ENCODE peak calls at places on chromosome 5, in six cellular contexts. F is right atrium auricular region; M is naive thymus-derived CD4-positive, alpha-beta T cell; C is fibroblast of lung; O is ovary; B is SJSA1. Q is an unnamed sample.

GRCh38 chr5:176891331-176891958 is 7.7 kb downstream of the HK3 start:
- DNase-seq in C (no peak), B (peak; percentile 38), M (no peak), F (no peak), O (no peak), Q (no peak)

GRCh38 chr5:41510176-41510831 is at the start of gene PLCXD3:
- DNase-seq in B (no peak), M (no peak), F (peak; percentile 64), O (peak; percentile 54), C (peak; percentile 8), Q (no peak)

GRCh38 chr5:172172912-172173591 is 15.0 kb downstream of the STK10 start:
- DNase-seq in O (no peak), F (no peak), M (no peak), B (no peak), C (no peak), Q (no peak)

GRCh38 chr5:86909461-86909881 is 291.7 kb downstream of the COX7C start:
- DNase-seq in F (no peak), B (no peak), O (no peak), M (no peak), C (peak; percentile 70), Q (no peak)

GRCh38 chr5:128629162-128629561 is 91.1 kb upstream of the FBN2 start:
- DNase-seq in M (no peak), O (no peak), B (no peak), C (peak; percentile 29), F (no peak), Q (no peak)

GRCh38 chr5:122311888-122312669 is at the start of gene SNCAIP:
- DNase-seq in O (peak; percentile 63), M (no peak), B (peak; percentile 59), C (peak; percentile 63), F (no peak), Q (no peak)

GRCh38 chr5:23588841-23589240 is 81.4 kb downstream of the PRDM9 start:
- DNase-seq in B (no peak), O (no peak), F (no peak), M (no peak), C (no peak), Q (no peak)

GRCh38 chr5:86875539-86875938 is 257.8 kb downstream of the COX7C start:
- DNase-seq in O (no peak), F (no peak), B (no peak), C (no peak), M (no peak), Q (no peak)

GRCh38 chr5:92838253-92838652 is 742.8 kb downstream of the NR2F1-AS1 start:
- DNase-seq in B (no peak), F (no peak), M (no peak), C (no peak), O (no peak), Q (no peak)

GRCh38 chr5:59346514-59346913 is 547.0 kb downstream of the PDE4D start:
- DNase-seq in F (no peak), O (no peak), B (no peak), M (no peak), C (no peak), Q (no peak)

GRCh38 chr5:79845448-79846197 is 145.4 kb downstream of the MTX3 start:
- DNase-seq in O (no peak), M (no peak), B (peak; percentile 48), F (peak; percentile 57), C (peak; percentile 96), Q (peak; percentile 88)

GRCh38 chr5:108715408-108715807 is 32.3 kb upstream of the FER start:
- DNase-seq in B (no peak), F (no peak), C (no peak), O (no peak), M (no peak), Q (no peak)

GRCh38 chr5:123089572-123089970 is 530 bp downstream of the PRDM6 start:
- DNase-seq in B (no peak), F (no peak), C (peak; percentile 34), M (no peak), O (peak; percentile 48), Q (no peak)

GRCh38 chr5:50576686-50577256 is 89.7 kb upstream of the PARP8 start:
- DNase-seq in B (no peak), C (no peak), O (no peak), M (no peak), F (no peak), Q (no peak)

GRCh38 chr5:108266235-108266634 is 115.7 kb downstream of the FBXL17 start:
- DNase-seq in C (peak; percentile 30), B (no peak), O (no peak), M (no peak), F (no peak), Q (no peak)

GRCh38 chr5:72854419-72854818 is 38.0 kb downstream of the TNPO1 start:
- DNase-seq in M (no peak), O (no peak), B (no peak), C (no peak), F (no peak), Q (no peak)

GRCh38 chr5:141100243-141100805 is at the start of gene PCDHB3:
- DNase-seq in M (no peak), B (no peak), O (peak; percentile 46), F (no peak), C (peak; percentile 6), Q (no peak)

GRCh38 chr5:12703254-12703653 is 799.0 kb upstream of the CTNND2 start:
- DNase-seq in M (no peak), B (no peak), F (no peak), C (no peak), O (no peak), Q (no peak)

GRCh38 chr5:143739741-143740140 is 72.2 kb upstream of the HMHB1 start:
- DNase-seq in C (peak; percentile 26), B (no peak), O (no peak), F (no peak), M (no peak), Q (no peak)

GRCh38 chr5:69364414-69364813 is 4.9 kb downstream of the AK6 start:
- DNase-seq in B (no peak), F (no peak), O (no peak), C (no peak), M (no peak), Q (no peak)

GRCh38 chr5:9344751-9345240 is 201.1 kb downstream of the SEMA5A start:
- DNase-seq in M (no peak), O (no peak), C (no peak), F (no peak), B (no peak), Q (no peak)

GRCh38 chr5:43852276-43852675 is 249.3 kb downstream of the NNT start:
- DNase-seq in B (no peak), F (no peak), M (no peak), O (no peak), C (no peak), Q (no peak)

GRCh38 chr5:164207646-164208045 is 702.2 kb downstream of the MAT2B start:
- DNase-seq in M (no peak), C (no peak), B (no peak), F (no peak), O (no peak), Q (no peak)

GRCh38 chr5:74063821-74064598 is 438.0 kb downstream of the ARHGEF28 start:
- DNase-seq in M (no peak), O (no peak), B (peak; percentile 93), F (no peak), C (peak; percentile 98), Q (no peak)

GRCh38 chr5:124057161-124057814 is 545.3 kb downstream of the CSNK1G3 start:
- DNase-seq in F (no peak), M (no peak), C (no peak), B (no peak), O (no peak), Q (no peak)

GRCh38 chr5:56607551-56607950 is 207.8 kb upstream of the MAP3K1 start:
- DNase-seq in M (no peak), B (no peak), C (peak; percentile 65), O (no peak), F (no peak), Q (no peak)

GRCh38 chr5:10734050-10734709 is 26.9 kb downstream of the DAP start:
- DNase-seq in O (no peak), B (no peak), M (no peak), C (no peak), F (no peak), Q (no peak)

GRCh38 chr5:10729320-10730133 is 31.5 kb downstream of the DAP start:
- DNase-seq in M (no peak), C (no peak), O (no peak), B (peak; percentile 64), F (no peak), Q (no peak)

GRCh38 chr5:10734832-10735231 is 26.2 kb downstream of the DAP start:
- DNase-seq in C (no peak), F (no peak), O (no peak), M (no peak), B (no peak), Q (no peak)

GRCh38 chr5:10733426-10733825 is 27.6 kb downstream of the DAP start:
- DNase-seq in B (no peak), O (no peak), F (no peak), C (no peak), M (no peak), Q (no peak)

DNA sequence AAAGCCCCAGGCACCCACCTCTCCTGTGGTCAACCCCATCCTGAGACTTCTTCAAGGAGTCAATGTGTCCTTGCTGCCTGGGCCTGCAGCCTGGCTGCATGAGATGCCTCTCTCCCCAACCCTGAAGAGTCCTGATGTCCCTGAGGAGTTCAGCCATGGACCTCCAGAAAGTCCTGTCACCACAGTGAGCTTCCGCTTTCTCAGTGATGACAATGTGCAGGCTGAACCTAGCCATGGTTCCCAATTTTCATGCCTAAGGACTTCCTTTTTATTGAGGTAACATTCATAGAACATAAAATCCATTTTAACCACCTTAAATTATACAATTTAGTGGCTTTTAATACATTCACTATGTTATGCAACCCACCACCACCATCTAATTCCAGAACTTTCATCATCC is 29.1 kb downstream of the DAP start:
- DNase-seq in F (no peak), C (no peak), M (no peak), B (no peak), O (no peak), Q (no peak)
- H3K36me3 ChIP-seq in F (no peaks in the 10 kb centered on the region), C (peaks cover 5% of the 10 kb centered on the region), M (no peaks in the 10 kb centered on the region), B (peaks cover 71% of the 10 kb centered on the region), O (no peaks in the 10 kb centered on the region), Q (no peaks in the 10 kb centered on the region)

DNA sequence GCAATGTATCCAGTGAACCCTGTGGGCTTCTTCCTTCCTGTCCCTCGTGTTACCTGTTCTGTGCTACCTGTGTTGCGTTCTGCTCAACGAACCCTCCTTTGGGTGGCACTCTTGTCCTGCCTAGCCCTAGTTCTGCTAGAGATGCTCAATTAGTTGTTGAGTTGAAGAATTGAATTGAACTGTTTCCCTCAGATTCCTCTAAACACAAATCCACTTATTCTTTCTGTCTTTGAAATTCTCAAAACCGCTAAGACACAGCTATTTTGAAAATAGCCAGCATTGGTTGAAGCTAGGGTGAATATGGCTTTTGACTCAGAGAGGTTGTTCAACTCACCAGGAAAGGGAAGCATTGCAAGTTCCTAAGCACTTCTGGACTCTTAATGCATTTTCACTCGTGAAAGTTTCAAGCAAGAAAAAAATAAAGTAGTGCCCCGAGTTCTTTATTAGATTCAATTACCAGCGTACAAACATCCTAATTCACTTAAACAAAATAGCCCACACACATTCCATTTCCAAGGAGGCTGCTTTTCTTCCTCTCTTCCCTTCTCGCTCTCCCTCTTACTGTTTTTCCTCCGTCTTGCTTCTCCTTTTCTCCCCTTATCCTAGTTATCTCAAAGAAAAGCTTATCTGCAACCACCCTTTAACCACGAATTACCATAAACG is 648 bp upstream of the ITGA1 start:
- DNase-seq in B (no peak), O (no peak), C (no peak), F (no peak), M (peak; percentile 33), Q (no peak)
- H3K27ac ChIP-seq in B (peak overlapping the region; percentile 20), O (peak overlapping the region; percentile 79), C (peak overlapping the region; percentile 80), F (peak overlapping the region; percentile 85), M (peak overlapping the region; percentile 67), Q (peak overlapping the region; percentile 96)

GRCh38 chr5:1493413-1493812 is 30.3 kb downstream of the LPCAT1 start:
- DNase-seq in O (no peak), M (no peak), C (no peak), F (no peak), B (no peak), Q (no peak)
- H3K36me3 ChIP-seq in O (no peaks in the 10 kb centered on the region), M (peaks cover 4% of the 10 kb centered on the region), C (peaks cover 20% of the 10 kb centered on the region), F (peaks cover 25% of the 10 kb centered on the region), B (peaks cover 30% of the 10 kb centered on the region), Q (peaks cover 64% of the 10 kb centered on the region)

GRCh38 chr5:14414007-14414406 is 167.6 kb upstream of the OTULINL start:
- DNase-seq in F (no peak), B (no peak), M (peak; percentile 20), C (no peak), O (no peak), Q (no peak)
- H3K27ac ChIP-seq in F (no peak overlapping the region), B (no peak overlapping the region), M (peak overlapping the region; percentile 59), C (peak overlapping the region; percentile 31), O (no peak overlapping the region), Q (no peak overlapping the region)